ENCODE peak calls at places on chromosomes 2 and 18, in nine cellular contexts. P is kidney epithelial cell, L is GM12878, G is endothelial cell, U is neural crest cell, E is AG04450, M is lung, I is IMR-90, W is sigmoid colon. A is an unnamed sample.

GRCh38 chr2:121260370-121261154 is 24.4 kb downstream of the TFCP2L1 start:
- DNase-seq in P (no peak), L (no peak), G (no peak), U (no peak), E (no peak), M (no peak), I (no peak), W (peak), A (no peak)

GRCh38 chr18:50562686-50563085 is 2.8 kb downstream of the MAPK4 start:
- DNase-seq in P (no peak), L (no peak), G (no peak), U (no peak), E (no peak), M (no peak), I (no peak), W (no peak), A (no peak)

GRCh38 chr2:160317113-160318099 is 117.3 kb upstream of the ITGB6 start:
- DNase-seq in P (no peak), L (no peak), G (no peak), U (no peak), E (no peak), M (no peak), I (no peak), W (no peak), A (no peak)

GRCh38 chr2:65382323-65382722 is 50.1 kb downstream of the SPRED2 start:
- DNase-seq in P (no peak), L (no peak), G (no peak), U (no peak), E (no peak), M (no peak), I (no peak), W (no peak), A (peak)

GRCh38 chr18:70907673-70908072 is 618.8 kb downstream of the SOCS6 start:
- DNase-seq in P (no peak), L (no peak), G (no peak), U (no peak), E (no peak), M (no peak), I (no peak), W (no peak), A (no peak)

GRCh38 chr18:79570266-79571201 is 109.1 kb upstream of the CTDP1 start:
- DNase-seq in P (no peak), L (no peak), G (no peak), U (no peak), E (peak), M (no peak), I (peak), W (peak), A (peak)

GRCh38 chr18:47901624-47902362 is 28.7 kb downstream of the SMAD2 start:
- DNase-seq in P (no peak), L (peak), G (no peak), U (no peak), E (no peak), M (no peak), I (no peak), W (no peak), A (no peak)

GRCh38 chr2:240460781-240461431 is 25.4 kb downstream of the GPC1 start:
- DNase-seq in P (no peak), L (no peak), G (no peak), U (no peak), E (no peak), M (no peak), I (no peak), W (peak), A (no peak)

GRCh38 chr18:48975817-48976649 is 25.3 kb upstream of the SMAD7 start:
- DNase-seq in P (no peak), L (no peak), G (peak), U (peak), E (no peak), M (peak), I (peak), W (no peak), A (no peak)

GRCh38 chr2:217830061-217830460 is 172.7 kb downstream of the TNS1 start:
- DNase-seq in P (no peak), L (no peak), G (no peak), U (no peak), E (no peak), M (no peak), I (no peak), W (no peak), A (no peak)

GRCh38 chr2:160221391-160222276 is 21.6 kb upstream of the ITGB6 start:
- DNase-seq in P (no peak), L (no peak), G (no peak), U (no peak), E (no peak), M (peak), I (peak), W (peak), A (no peak)

GRCh38 chr18:62249478-62250097 is 62.5 kb downstream of the RELCH start:
- DNase-seq in P (peak), L (peak), G (peak), U (peak), E (peak), M (peak), I (peak), W (peak), A (peak)

GRCh38 chr2:171688129-171688465 is 828 bp downstream of the DYNC1I2 start:
- DNase-seq in P (no peak), L (no peak), G (no peak), U (no peak), E (no peak), M (no peak), I (peak), W (no peak), A (no peak)

GRCh38 chr2:29106980-29107388 is 8.2 kb upstream of the CLIP4 start:
- DNase-seq in P (no peak), L (no peak), G (no peak), U (no peak), E (no peak), M (no peak), I (peak), W (no peak), A (no peak)

GRCh38 chr2:144931976-144932375 is 412.1 kb upstream of the ZEB2 start:
- DNase-seq in P (no peak), L (no peak), G (no peak), U (no peak), E (no peak), M (no peak), I (no peak), W (no peak), A (no peak)

GRCh38 chr2:60554649-60555065 is 1.2 kb upstream of the BCL11A start:
- DNase-seq in P (no peak), L (no peak), G (peak), U (no peak), E (no peak), M (no peak), I (no peak), W (no peak), A (no peak)

GRCh38 chr2:68789603-68790002 is 55.0 kb downstream of the ARHGAP25 start:
- DNase-seq in P (no peak), L (peak), G (no peak), U (no peak), E (no peak), M (no peak), I (no peak), W (no peak), A (no peak)

GRCh38 chr2:30422437-30422805 is 24.6 kb upstream of the LCLAT1 start:
- DNase-seq in P (no peak), L (peak), G (no peak), U (no peak), E (no peak), M (no peak), I (peak), W (no peak), A (no peak)

GRCh38 chr2:199940373-199940772 is 14.9 kb downstream of the TYW5 start:
- DNase-seq in P (no peak), L (no peak), G (no peak), U (no peak), E (no peak), M (no peak), I (peak), W (no peak), A (no peak)

GRCh38 chr18:54973046-54973445 is 13.8 kb upstream of the CCDC68 start:
- DNase-seq in P (no peak), L (no peak), G (no peak), U (no peak), E (no peak), M (no peak), I (no peak), W (no peak), A (no peak)

GRCh38 chr2:119786312-119786711 is 26.6 kb downstream of the PTPN4 start:
- DNase-seq in P (no peak), L (no peak), G (no peak), U (no peak), E (no peak), M (no peak), I (no peak), W (no peak), A (no peak)

DNA sequence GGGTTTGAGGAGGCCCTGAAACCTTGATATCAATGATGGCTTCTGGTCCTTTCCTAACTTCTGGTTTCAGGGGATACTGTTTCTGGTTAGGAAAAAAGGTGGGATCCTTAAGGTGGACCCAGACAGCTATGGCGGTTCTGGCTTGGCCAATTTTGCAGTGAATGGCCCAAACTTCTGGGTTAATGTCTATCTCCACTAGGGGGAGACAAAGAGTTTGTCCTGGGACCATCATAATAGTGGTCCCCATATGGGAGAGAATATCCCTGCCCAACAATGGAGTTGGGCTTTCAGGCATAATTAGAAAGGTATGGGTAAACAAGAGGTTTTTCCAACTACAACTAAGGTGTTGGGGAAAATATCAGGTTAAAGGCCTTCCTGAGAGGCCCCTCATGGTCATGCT is 273.5 kb downstream of the CALCRL start:
- DNase-seq in P (no peak), L (no peak), G (no peak), U (no peak), E (no peak), M (no peak), I (no peak), W (no peak), A (no peak)
- TF ChIP-seq CTCF in P (peak), L (peak), G (peak), U (peak), E (peak), M (no peak), I (peak), W (no peak), A (peak)

GRCh38 chr2:181457741-181458425 is 697 bp downstream of the ITGA4 start:
- DNase-seq in P (no peak), L (no peak), G (peak), U (peak), E (peak), M (no peak), I (peak), W (peak), A (peak)
- TF ChIP-seq CTCF in P (no peak), L (no peak), G (no peak), U (no peak), E (no peak), M (no peak), I (no peak), W (no peak), A (no peak)

DNA sequence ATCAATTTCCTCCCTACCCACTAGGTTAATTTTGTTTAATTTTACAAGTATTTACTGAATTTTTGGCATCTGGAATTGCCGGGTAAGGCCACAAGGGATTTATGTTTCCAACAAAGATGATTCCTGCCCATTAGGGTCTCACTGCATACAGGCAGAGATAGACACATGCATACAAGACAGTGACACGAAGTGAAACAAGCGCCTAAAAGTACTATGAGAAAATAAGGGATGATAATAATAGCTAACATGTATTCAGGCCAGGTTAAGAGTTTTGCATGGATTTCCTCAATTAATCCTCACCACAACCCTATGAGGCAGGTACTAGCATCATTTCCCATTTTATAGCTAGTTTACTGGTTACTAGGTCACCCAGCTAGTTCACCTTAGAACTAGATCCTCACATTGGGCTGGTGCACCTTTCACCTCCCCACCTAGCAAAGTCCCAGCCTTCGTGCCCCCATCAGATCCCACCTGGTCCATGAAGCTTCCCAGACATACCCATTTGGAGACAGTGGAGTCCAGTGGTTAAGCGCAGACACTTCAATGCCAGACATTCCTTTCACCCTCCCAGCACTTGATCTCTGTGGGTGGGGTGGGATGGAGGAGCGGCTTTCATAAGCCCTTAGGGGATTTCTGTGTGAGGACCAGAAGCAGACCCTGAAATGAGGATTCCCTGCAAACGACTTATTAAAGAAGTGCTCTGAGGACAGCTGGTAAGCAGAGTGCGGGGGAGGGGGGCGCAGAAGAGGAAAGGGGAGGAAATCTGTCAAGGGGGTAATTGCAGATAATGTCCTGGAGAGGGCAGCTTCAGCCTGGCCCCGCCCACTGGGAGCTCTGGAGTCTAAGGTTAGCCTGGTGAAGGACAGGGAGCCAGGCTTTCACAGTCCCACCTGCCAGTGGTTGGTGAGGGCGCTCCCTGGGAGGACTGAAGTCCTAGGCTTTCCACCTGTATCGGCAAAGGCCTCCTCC is 5.8 kb upstream of the DGUOK start:
- DNase-seq in P (no peak), L (no peak), G (peak), U (peak), E (no peak), M (no peak), I (peak), W (peak), A (no peak)
- TF ChIP-seq CTCF in P (peak), L (peak), G (peak), U (peak), E (peak), M (no peak), I (peak), W (peak), A (peak)

GRCh38 chr18:46173393-46174316 is 69.5 kb downstream of the HAUS1 start:
- DNase-seq in P (no peak), L (peak), G (peak), U (peak), E (peak), M (peak), I (peak), W (peak), A (peak)
- TF ChIP-seq CTCF in P (peak), L (peak), G (peak), U (peak), E (peak), M (peak), I (peak), W (peak), A (peak)

DNA sequence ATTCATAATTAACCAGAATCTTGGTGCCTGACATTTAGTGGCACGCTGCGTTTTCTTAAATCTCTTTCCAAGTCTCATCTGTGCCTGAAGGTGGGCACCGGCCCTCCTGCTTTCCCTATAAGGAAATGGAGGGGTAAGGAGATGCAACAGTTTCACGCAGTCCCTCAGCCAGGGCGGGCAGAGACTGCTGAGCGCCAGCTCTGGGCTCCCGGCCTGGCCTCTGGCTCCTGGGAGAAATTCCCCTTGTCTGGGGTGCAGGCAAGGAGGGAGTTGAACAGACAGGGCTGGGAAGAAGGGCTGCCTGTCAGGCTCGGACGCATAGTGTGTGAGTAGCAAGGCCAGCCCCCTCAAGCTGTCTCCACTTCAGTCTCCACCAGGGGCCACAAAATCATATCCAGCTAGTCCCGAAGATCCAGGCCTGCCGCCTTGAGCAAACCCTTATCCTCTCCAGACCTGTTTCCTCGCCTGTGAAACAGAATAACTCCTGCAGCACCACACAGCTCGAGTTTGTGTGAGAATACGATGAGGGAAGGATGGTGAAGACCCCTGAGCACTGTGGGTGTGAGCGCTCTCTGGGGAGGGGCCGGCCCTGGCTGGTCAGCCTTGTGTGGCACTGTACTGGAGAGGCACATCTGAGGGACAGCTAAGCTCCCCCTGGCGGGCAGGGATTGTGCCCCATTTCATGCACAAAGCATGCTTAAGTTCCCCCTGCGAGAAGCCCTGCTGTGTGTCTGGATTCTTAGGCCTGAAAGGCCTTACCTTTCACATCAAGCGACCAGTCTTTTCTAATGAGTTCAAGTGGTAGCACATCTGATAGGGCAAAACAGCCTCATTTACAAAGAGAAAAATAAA is 33.8 kb downstream of the SDC1 start:
- DNase-seq in P (no peak), L (no peak), G (peak), U (peak), E (peak), M (peak), I (no peak), W (no peak), A (no peak)
- TF ChIP-seq CTCF in P (no peak), L (no peak), G (no peak), U (peak), E (peak), M (no peak), I (no peak), W (no peak), A (peak)

GRCh38 chr2:219178377-219179175 is 501 bp downstream of the RETREG2 start:
- DNase-seq in P (no peak), L (no peak), G (peak), U (no peak), E (no peak), M (peak), I (peak), W (peak), A (no peak)
- TF ChIP-seq CTCF in P (no peak), L (no peak), G (no peak), U (peak), E (no peak), M (no peak), I (no peak), W (no peak), A (no peak)

GRCh38 chr2:46643493-46643892 is 164.1 kb downstream of the TMEM247 start:
- DNase-seq in P (no peak), L (no peak), G (no peak), U (no peak), E (no peak), M (no peak), I (no peak), W (no peak), A (no peak)
- TF ChIP-seq CTCF in P (peak), L (no peak), G (no peak), U (no peak), E (peak), M (no peak), I (no peak), W (no peak), A (no peak)

GRCh38 chr2:128735296-128735960 is 416.8 kb upstream of the HS6ST1 start:
- DNase-seq in P (no peak), L (no peak), G (no peak), U (no peak), E (no peak), M (no peak), I (no peak), W (no peak), A (peak)
- TF ChIP-seq CTCF in P (no peak), L (no peak), G (no peak), U (no peak), E (no peak), M (no peak), I (no peak), W (no peak), A (no peak)

GRCh38 chr2:237132799-237133198 is 47.1 kb downstream of the COPS8 start:
- DNase-seq in P (no peak), L (no peak), G (no peak), U (no peak), E (no peak), M (peak), I (no peak), W (no peak), A (no peak)
- TF ChIP-seq CTCF in P (peak), L (peak), G (peak), U (peak), E (peak), M (no peak), I (peak), W (no peak), A (peak)